ENCODE peak calls at places on chromosomes 12 and 14, in five cellular contexts. One of them, this sample, is unnamed.

GRCh38 chr12:12210983-12211382 is 55.9 kb downstream of the LRP6 start:
- DNase-seq in neural crest cell: no peak
- DNase-seq in AG09309: no peak
- DNase-seq in neural progenitor cell: no peak
- DNase-seq in A549: no peak
- DNase-seq in this sample: no peak

GRCh38 chr14:100440207-100440631 is 117.1 kb downstream of the SLC25A47 start:
- DNase-seq in neural crest cell: peak
- DNase-seq in AG09309: no peak
- DNase-seq in neural progenitor cell: peak
- DNase-seq in A549: peak
- DNase-seq in this sample: peak

GRCh38 chr14:29123017-29123416 is 356.4 kb downstream of the FOXG1 start:
- DNase-seq in neural crest cell: no peak
- DNase-seq in AG09309: no peak
- DNase-seq in neural progenitor cell: no peak
- DNase-seq in A549: no peak
- DNase-seq in this sample: no peak

GRCh38 chr12:16299403-16299802 is 21.9 kb upstream of the SLC15A5 start:
- DNase-seq in neural crest cell: no peak
- DNase-seq in AG09309: no peak
- DNase-seq in neural progenitor cell: no peak
- DNase-seq in A549: no peak
- DNase-seq in this sample: no peak

GRCh38 chr14:23551266-23552028 is at the start of gene ZFHX2:
- DNase-seq in neural crest cell: peak
- DNase-seq in AG09309: no peak
- DNase-seq in neural progenitor cell: peak
- DNase-seq in A549: peak
- DNase-seq in this sample: peak

GRCh38 chr12:130468700-130469245 is 131.1 kb downstream of the PIWIL1 start:
- DNase-seq in neural crest cell: no peak
- DNase-seq in AG09309: no peak
- DNase-seq in neural progenitor cell: no peak
- DNase-seq in A549: no peak
- DNase-seq in this sample: no peak

GRCh38 chr12:59874781-59875180 is 279.0 kb downstream of the SLC16A7 start:
- DNase-seq in neural crest cell: no peak
- DNase-seq in AG09309: no peak
- DNase-seq in neural progenitor cell: no peak
- DNase-seq in A549: no peak
- DNase-seq in this sample: no peak

GRCh38 chr12:2047752-2048151 is 5.0 kb upstream of the CACNA1C start:
- DNase-seq in neural crest cell: no peak
- DNase-seq in AG09309: no peak
- DNase-seq in neural progenitor cell: no peak
- DNase-seq in A549: no peak
- DNase-seq in this sample: no peak

GRCh38 chr12:32615441-32615840 is 63.7 kb upstream of the DNM1L start:
- DNase-seq in neural crest cell: no peak
- DNase-seq in AG09309: no peak
- DNase-seq in neural progenitor cell: no peak
- DNase-seq in A549: no peak
- DNase-seq in this sample: no peak

GRCh38 chr12:105092336-105092735 is 8.1 kb upstream of the ALDH1L2 start:
- DNase-seq in neural crest cell: no peak
- DNase-seq in AG09309: no peak
- DNase-seq in neural progenitor cell: peak
- DNase-seq in A549: no peak
- DNase-seq in this sample: no peak

GRCh38 chr12:80175307-80175930 is 76.1 kb downstream of the OTOGL start:
- DNase-seq in neural crest cell: no peak
- DNase-seq in AG09309: no peak
- DNase-seq in neural progenitor cell: no peak
- DNase-seq in A549: no peak
- DNase-seq in this sample: no peak

GRCh38 chr14:76904100-76904739 is 78.0 kb downstream of the LRRC74A start:
- DNase-seq in neural crest cell: no peak
- DNase-seq in AG09309: peak
- DNase-seq in neural progenitor cell: no peak
- DNase-seq in A549: no peak
- DNase-seq in this sample: no peak

GRCh38 chr14:102464846-102465341 is 44.7 kb downstream of the ANKRD9 start:
- DNase-seq in neural crest cell: no peak
- DNase-seq in AG09309: no peak
- DNase-seq in neural progenitor cell: no peak
- DNase-seq in A549: no peak
- DNase-seq in this sample: no peak

GRCh38 chr14:79011091-79011919 is 841.1 kb downstream of the NRXN3 start:
- DNase-seq in neural crest cell: no peak
- DNase-seq in AG09309: no peak
- DNase-seq in neural progenitor cell: peak
- DNase-seq in A549: peak
- DNase-seq in this sample: peak

GRCh38 chr14:60106341-60106740 is 14.6 kb downstream of the PCNX4 start:
- DNase-seq in neural crest cell: no peak
- DNase-seq in AG09309: peak
- DNase-seq in neural progenitor cell: no peak
- DNase-seq in A549: no peak
- DNase-seq in this sample: no peak

GRCh38 chr12:77577756-77578155 is 252.9 kb upstream of the NAV3 start:
- DNase-seq in neural crest cell: no peak
- DNase-seq in AG09309: peak
- DNase-seq in neural progenitor cell: no peak
- DNase-seq in A549: no peak
- DNase-seq in this sample: no peak

GRCh38 chr14:73567365-73567764 is 1.6 kb upstream of the ACOT2 start:
- DNase-seq in neural crest cell: no peak
- DNase-seq in AG09309: no peak
- DNase-seq in neural progenitor cell: no peak
- DNase-seq in A549: no peak
- DNase-seq in this sample: no peak

GRCh38 chr14:93688239-93688666 is 100.0 kb downstream of the PRIMA1 start:
- DNase-seq in neural crest cell: no peak
- DNase-seq in AG09309: no peak
- DNase-seq in neural progenitor cell: peak
- DNase-seq in A549: no peak
- DNase-seq in this sample: no peak

GRCh38 chr12:19432309-19433170 is 6.8 kb upstream of the AEBP2 start:
- DNase-seq in neural crest cell: no peak
- DNase-seq in AG09309: no peak
- DNase-seq in neural progenitor cell: no peak
- DNase-seq in A549: no peak
- DNase-seq in this sample: no peak

GRCh38 chr14:96409701-96410100 is 17.8 kb downstream of the AK7 start:
- DNase-seq in neural crest cell: no peak
- DNase-seq in AG09309: no peak
- DNase-seq in neural progenitor cell: no peak
- DNase-seq in A549: no peak
- DNase-seq in this sample: no peak

GRCh38 chr12:89389755-89390661 is 37.7 kb upstream of the DUSP6 start:
- DNase-seq in neural crest cell: no peak
- DNase-seq in AG09309: no peak
- DNase-seq in neural progenitor cell: no peak
- DNase-seq in A549: no peak
- DNase-seq in this sample: no peak

GRCh38 chr14:54548491-54548890 is 18.4 kb upstream of the SAMD4A start:
- DNase-seq in neural crest cell: no peak
- DNase-seq in AG09309: no peak
- DNase-seq in neural progenitor cell: no peak
- DNase-seq in A549: no peak
- DNase-seq in this sample: no peak

GRCh38 chr14:103105580-103106168 is 11.1 kb downstream of the EXOC3L4 start:
- DNase-seq in neural crest cell: no peak
- DNase-seq in AG09309: no peak
- DNase-seq in neural progenitor cell: no peak
- DNase-seq in A549: no peak
- DNase-seq in this sample: no peak

GRCh38 chr12:95204141-95204866 is 13.0 kb downstream of the FGD6 start:
- DNase-seq in neural crest cell: no peak
- DNase-seq in AG09309: peak
- DNase-seq in neural progenitor cell: peak
- DNase-seq in A549: peak
- DNase-seq in this sample: peak

GRCh38 chr12:6852651-6853354 is 853 bp downstream of the USP5 start:
- DNase-seq in neural crest cell: no peak
- DNase-seq in AG09309: no peak
- DNase-seq in neural progenitor cell: peak
- DNase-seq in A549: peak
- DNase-seq in this sample: no peak

GRCh38 chr14:103021817-103022668 is 35.3 kb downstream of the CDC42BPB start:
- DNase-seq in neural crest cell: no peak
- DNase-seq in AG09309: no peak
- DNase-seq in neural progenitor cell: no peak
- DNase-seq in A549: no peak
- DNase-seq in this sample: no peak

GRCh38 chr14:100586520-100587247 is 533 bp downstream of the BEGAIN start:
- DNase-seq in neural crest cell: no peak
- DNase-seq in AG09309: no peak
- DNase-seq in neural progenitor cell: no peak
- DNase-seq in A549: peak
- DNase-seq in this sample: peak

GRCh38 chr12:113874999-113875561 is 91.0 kb downstream of the RBM19 start:
- DNase-seq in neural crest cell: no peak
- DNase-seq in AG09309: peak
- DNase-seq in neural progenitor cell: no peak
- DNase-seq in A549: no peak
- DNase-seq in this sample: no peak

GRCh38 chr12:123807002-123807401 is 44.9 kb downstream of the DNAH10 start:
- DNase-seq in neural crest cell: no peak
- DNase-seq in AG09309: no peak
- DNase-seq in neural progenitor cell: no peak
- DNase-seq in A549: no peak
- DNase-seq in this sample: no peak

GRCh38 chr12:123798518-123798917 is 36.4 kb downstream of the DNAH10 start:
- DNase-seq in neural crest cell: no peak
- DNase-seq in AG09309: no peak
- DNase-seq in neural progenitor cell: no peak
- DNase-seq in A549: no peak
- DNase-seq in this sample: no peak

GRCh38 chr12:123799227-123799626 is 37.1 kb downstream of the DNAH10 start:
- DNase-seq in neural crest cell: no peak
- DNase-seq in AG09309: no peak
- DNase-seq in neural progenitor cell: no peak
- DNase-seq in A549: no peak
- DNase-seq in this sample: no peak

GRCh38 chr12:123805119-123805518 is 43.0 kb downstream of the DNAH10 start:
- DNase-seq in neural crest cell: no peak
- DNase-seq in AG09309: no peak
- DNase-seq in neural progenitor cell: no peak
- DNase-seq in A549: no peak
- DNase-seq in this sample: no peak

GRCh38 chr12:123801573-123802178 is 39.6 kb downstream of the DNAH10 start:
- DNase-seq in neural crest cell: no peak
- DNase-seq in AG09309: peak
- DNase-seq in neural progenitor cell: no peak
- DNase-seq in A549: peak
- DNase-seq in this sample: no peak
- TF ChIP-seq CTCF in neural crest cell: peak
- TF ChIP-seq CTCF in AG09309: peak
- TF ChIP-seq CTCF in neural progenitor cell: peak
- TF ChIP-seq CTCF in A549: peak
- TF ChIP-seq CTCF in this sample: peak

GRCh38 chr14:51652168-51653095 is 722 bp downstream of the FRMD6 start:
- DNase-seq in neural crest cell: no peak
- DNase-seq in AG09309: no peak
- DNase-seq in neural progenitor cell: peak
- DNase-seq in A549: peak
- DNase-seq in this sample: peak
- TF ChIP-seq CTCF in neural crest cell: peak
- TF ChIP-seq CTCF in AG09309: no peak
- TF ChIP-seq CTCF in neural progenitor cell: peak
- TF ChIP-seq CTCF in A549: no peak
- TF ChIP-seq CTCF in this sample: peak

GRCh38 chr12:25051583-25052190 is 102.8 kb upstream of the BCAT1 start:
- DNase-seq in neural crest cell: no peak
- DNase-seq in AG09309: no peak
- DNase-seq in neural progenitor cell: no peak
- DNase-seq in A549: no peak
- DNase-seq in this sample: no peak
- TF ChIP-seq CTCF in neural crest cell: no peak
- TF ChIP-seq CTCF in AG09309: no peak
- TF ChIP-seq CTCF in neural progenitor cell: no peak
- TF ChIP-seq CTCF in A549: no peak
- TF ChIP-seq CTCF in this sample: no peak

DNA sequence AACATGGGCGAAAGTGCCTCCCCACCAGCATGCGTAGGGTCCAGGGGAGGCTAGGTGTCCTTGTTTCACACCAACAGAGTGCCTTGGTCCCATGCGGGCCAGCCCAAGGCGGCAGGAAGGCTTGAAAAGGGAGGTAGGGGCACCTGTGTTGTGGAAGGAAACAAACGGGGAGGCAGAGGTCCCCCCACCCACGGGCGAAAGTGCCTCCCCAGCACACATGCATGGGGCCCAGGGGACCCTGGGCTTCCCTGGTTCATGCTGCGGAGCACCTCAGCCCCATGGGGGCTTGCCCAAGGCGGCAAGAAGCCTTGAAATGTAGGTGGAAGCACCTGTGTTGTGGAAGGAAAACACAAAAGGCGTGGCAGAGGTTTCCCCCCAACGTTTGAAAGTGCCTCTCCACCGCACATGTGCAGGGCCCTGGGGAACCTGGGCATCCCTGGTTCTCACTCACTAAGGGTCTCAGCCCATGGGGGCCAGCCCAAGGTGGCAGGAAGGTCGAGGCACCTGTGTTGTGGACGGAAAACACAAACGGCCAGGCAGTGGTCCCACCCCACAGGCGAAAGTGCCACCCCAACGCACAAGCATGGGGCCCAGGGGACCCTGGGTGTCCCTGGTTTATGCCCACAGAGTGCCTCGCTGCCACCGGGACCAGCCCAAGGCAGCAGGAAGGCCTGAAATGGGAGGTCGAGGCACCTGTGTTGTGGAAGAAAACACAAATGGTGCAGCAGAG is 374.7 kb downstream of the ALG10 start:
- DNase-seq in neural crest cell: no peak
- DNase-seq in AG09309: no peak
- DNase-seq in neural progenitor cell: no peak
- DNase-seq in A549: no peak
- DNase-seq in this sample: peak
- TF ChIP-seq CTCF in neural crest cell: no peak
- TF ChIP-seq CTCF in AG09309: no peak
- TF ChIP-seq CTCF in neural progenitor cell: no peak
- TF ChIP-seq CTCF in A549: no peak
- TF ChIP-seq CTCF in this sample: no peak

GRCh38 chr14:104926619-104927431 is 2.1 kb downstream of the PLD4 start:
- DNase-seq in neural crest cell: no peak
- DNase-seq in AG09309: no peak
- DNase-seq in neural progenitor cell: no peak
- DNase-seq in A549: no peak
- DNase-seq in this sample: no peak
- TF ChIP-seq CTCF in neural crest cell: no peak
- TF ChIP-seq CTCF in AG09309: peak
- TF ChIP-seq CTCF in neural progenitor cell: no peak
- TF ChIP-seq CTCF in A549: no peak
- TF ChIP-seq CTCF in this sample: no peak